ENCODE peak calls at places on chromosomes 12 and 14, in four cellular contexts. One of them, this sample, is unnamed.

GRCh38 chr12:65466906-65467305 is 188.4 kb downstream of the MSRB3 start:
- DNase-seq in effector memory CD4-positive, alpha-beta T cell: no peak
- DNase-seq in aorta: no peak
- DNase-seq in fibroblast of pulmonary artery: peak; percentile 11
- DNase-seq in this sample: no peak

GRCh38 chr12:91741932-91742331 is 403.7 kb downstream of the BTG1 start:
- DNase-seq in effector memory CD4-positive, alpha-beta T cell: no peak
- DNase-seq in aorta: no peak
- DNase-seq in fibroblast of pulmonary artery: no peak
- DNase-seq in this sample: no peak

GRCh38 chr14:74566174-74567125 is 45.6 kb downstream of the LTBP2 start:
- DNase-seq in effector memory CD4-positive, alpha-beta T cell: no peak
- DNase-seq in aorta: peak; percentile 53
- DNase-seq in fibroblast of pulmonary artery: no peak
- DNase-seq in this sample: no peak

GRCh38 chr12:53427905-53428594 is 4.4 kb downstream of the AMHR2 start:
- DNase-seq in effector memory CD4-positive, alpha-beta T cell: no peak
- DNase-seq in aorta: no peak
- DNase-seq in fibroblast of pulmonary artery: peak; percentile 51
- DNase-seq in this sample: no peak

GRCh38 chr12:31742891-31743290 is 14.1 kb upstream of the AMN1 start:
- DNase-seq in effector memory CD4-positive, alpha-beta T cell: no peak
- DNase-seq in aorta: no peak
- DNase-seq in fibroblast of pulmonary artery: no peak
- DNase-seq in this sample: no peak

GRCh38 chr14:29724991-29725390 is 202.7 kb downstream of the PRKD1 start:
- DNase-seq in effector memory CD4-positive, alpha-beta T cell: no peak
- DNase-seq in aorta: no peak
- DNase-seq in fibroblast of pulmonary artery: peak; percentile 41
- DNase-seq in this sample: no peak

GRCh38 chr12:127162902-127163301 is 1104.1 kb upstream of the TMEM132C start:
- DNase-seq in effector memory CD4-positive, alpha-beta T cell: peak; percentile 36
- DNase-seq in aorta: no peak
- DNase-seq in fibroblast of pulmonary artery: peak; percentile 43
- DNase-seq in this sample: no peak

GRCh38 chr14:29518335-29518734 is 409.3 kb downstream of the PRKD1 start:
- DNase-seq in effector memory CD4-positive, alpha-beta T cell: no peak
- DNase-seq in aorta: no peak
- DNase-seq in fibroblast of pulmonary artery: peak; percentile 44
- DNase-seq in this sample: no peak

GRCh38 chr12:50083301-50083700 is 1.8 kb upstream of the SMARCD1 start:
- DNase-seq in effector memory CD4-positive, alpha-beta T cell: no peak
- DNase-seq in aorta: peak; percentile 9
- DNase-seq in fibroblast of pulmonary artery: no peak
- DNase-seq in this sample: no peak

GRCh38 chr12:16458521-16459078 is 111.2 kb downstream of the MGST1 start:
- DNase-seq in effector memory CD4-positive, alpha-beta T cell: no peak
- DNase-seq in aorta: no peak
- DNase-seq in fibroblast of pulmonary artery: no peak
- DNase-seq in this sample: no peak

GRCh38 chr12:48965447-48965846 is 6.1 kb downstream of the WNT10B start:
- DNase-seq in effector memory CD4-positive, alpha-beta T cell: no peak
- DNase-seq in aorta: no peak
- DNase-seq in fibroblast of pulmonary artery: no peak
- DNase-seq in this sample: no peak

GRCh38 chr12:26853303-26854027 is 20.5 kb upstream of the ITPR2 start:
- DNase-seq in effector memory CD4-positive, alpha-beta T cell: peak; percentile 30
- DNase-seq in aorta: peak; percentile 78
- DNase-seq in fibroblast of pulmonary artery: peak; percentile 78
- DNase-seq in this sample: no peak

GRCh38 chr12:102548543-102548942 is 68.2 kb upstream of the IGF1 start:
- DNase-seq in effector memory CD4-positive, alpha-beta T cell: no peak
- DNase-seq in aorta: peak; percentile 54
- DNase-seq in fibroblast of pulmonary artery: no peak
- DNase-seq in this sample: no peak

GRCh38 chr14:104937694-104938365 is 13.2 kb downstream of the PLD4 start:
- DNase-seq in effector memory CD4-positive, alpha-beta T cell: no peak
- DNase-seq in aorta: no peak
- DNase-seq in fibroblast of pulmonary artery: no peak
- DNase-seq in this sample: no peak

GRCh38 chr12:74365178-74365964 is 172.3 kb upstream of the ATXN7L3B start:
- DNase-seq in effector memory CD4-positive, alpha-beta T cell: no peak
- DNase-seq in aorta: no peak
- DNase-seq in fibroblast of pulmonary artery: peak; percentile 79
- DNase-seq in this sample: no peak

GRCh38 chr12:88895634-88896033 is 315.4 kb upstream of the KITLG start:
- DNase-seq in effector memory CD4-positive, alpha-beta T cell: no peak
- DNase-seq in aorta: no peak
- DNase-seq in fibroblast of pulmonary artery: no peak
- DNase-seq in this sample: no peak

GRCh38 chr12:131226345-131227265 is 272.9 kb downstream of the ADGRD1 start:
- DNase-seq in effector memory CD4-positive, alpha-beta T cell: no peak
- DNase-seq in aorta: no peak
- DNase-seq in fibroblast of pulmonary artery: no peak
- DNase-seq in this sample: no peak

GRCh38 chr12:122399592-122400373 is 22.7 kb downstream of the CLIP1 start:
- DNase-seq in effector memory CD4-positive, alpha-beta T cell: no peak
- DNase-seq in aorta: peak; percentile 75
- DNase-seq in fibroblast of pulmonary artery: peak; percentile 91
- DNase-seq in this sample: peak; percentile 43

This sample was measured in hypothalamus.